ENCODE peak calls at places on chromosomes 13 and 19, in eight cellular contexts. A is body of pancreas, U is endothelial cell of umbilical vein, E is sigmoid colon, S is right lobe of liver, X is heart left ventricle, J is IMR-90, D is upper lobe of left lung. L is an unnamed sample.

GRCh38 chr19:15779756-15780476 is 7.5 kb upstream of the OR10H5 start:
- DNase-seq in A (peak; percentile 70), J (no peak), E (peak; percentile 92), U (no peak), S (peak; percentile 81), X (peak; percentile 80), D (peak; percentile 83), L (peak; percentile 83)

GRCh38 chr19:52963229-52963760 is 614 bp upstream of the ZNF816 start:
- DNase-seq in U (no peak), J (no peak), A (peak; percentile 25), X (peak; percentile 21), D (peak; percentile 47), E (peak; percentile 69), S (no peak), L (no peak)

GRCh38 chr13:40158218-40158617 is 502.8 kb downstream of the COG6 start:
- DNase-seq in E (no peak), U (peak; percentile 63), D (no peak), S (no peak), A (peak; percentile 35), X (no peak), J (no peak), L (no peak)

GRCh38 chr19:54684537-54684936 is 21.8 kb downstream of the LILRB4 start:
- DNase-seq in U (no peak), J (no peak), D (no peak), A (no peak), X (no peak), S (no peak), E (no peak), L (no peak)

GRCh38 chr19:19948800-19949199 is 48.1 kb downstream of the ZNF93 start:
- DNase-seq in A (no peak), J (no peak), X (no peak), U (no peak), S (no peak), E (no peak), D (no peak), L (no peak)

GRCh38 chr19:42074513-42075363 is 1.2 kb upstream of the ZNF574 start:
- DNase-seq in S (no peak), E (no peak), A (peak; percentile 35), D (no peak), J (no peak), X (no peak), U (no peak), L (no peak)

GRCh38 chr13:79869326-79869725 is 388.4 kb downstream of the NDFIP2 start:
- DNase-seq in S (no peak), J (peak; percentile 37), E (no peak), A (no peak), D (no peak), U (peak; percentile 84), X (no peak), L (no peak)

GRCh38 chr13:67278230-67278629 is 48.1 kb upstream of the PCDH9 start:
- DNase-seq in X (no peak), U (no peak), A (no peak), J (peak; percentile 85), E (no peak), D (no peak), S (no peak), L (no peak)

GRCh38 chr19:58181902-58182576 is 822 bp upstream of the ZNF274 start:
- DNase-seq in D (no peak), U (peak; percentile 30), A (peak; percentile 29), S (no peak), J (no peak), X (peak; percentile 52), E (no peak), L (no peak)

GRCh38 chr13:91946498-91947070 is 548.2 kb downstream of the GPC5 start:
- DNase-seq in E (no peak), X (no peak), D (no peak), A (peak; percentile 6), J (peak; percentile 12), S (no peak), U (peak; percentile 1), L (no peak)

GRCh38 chr19:1087813-1088418 is 7.3 kb downstream of the POLR2E start:
- DNase-seq in S (no peak), A (no peak), X (peak; percentile 71), E (no peak), J (no peak), D (peak; percentile 83), U (no peak), L (no peak)

GRCh38 chr13:83895994-83896580 is 13.8 kb upstream of the SLITRK1 start:
- DNase-seq in S (no peak), A (no peak), E (no peak), J (peak; percentile 6), D (no peak), U (no peak), X (no peak), L (no peak)

GRCh38 chr19:45455707-45456499 is 11.9 kb upstream of the FOSB start:
- DNase-seq in D (peak; percentile 94), X (peak; percentile 89), J (peak; percentile 99), E (peak; percentile 97), A (peak; percentile 98), S (peak; percentile 94), U (peak; percentile 98), L (peak; percentile 96)

GRCh38 chr19:35291916-35292315 is at the start of gene MAG:
- DNase-seq in U (no peak), S (no peak), A (no peak), J (no peak), D (peak; percentile 56), E (no peak), X (no peak), L (no peak)

GRCh38 chr19:13956365-13956744 is 4.0 kb downstream of the DCAF15 start:
- DNase-seq in J (no peak), D (peak; percentile 77), X (no peak), A (no peak), U (no peak), E (no peak), S (peak; percentile 50), L (no peak)

GRCh38 chr19:13957107-13957506 is 4.8 kb downstream of the DCAF15 start:
- DNase-seq in U (no peak), E (no peak), X (no peak), S (no peak), D (no peak), J (no peak), A (no peak), L (no peak)

GRCh38 chr19:13959141-13959961 is 7.0 kb downstream of the DCAF15 start:
- DNase-seq in J (no peak), A (no peak), X (no peak), D (peak; percentile 72), S (no peak), E (no peak), U (no peak), L (no peak)

GRCh38 chr19:13959962-13960862 is 7.9 kb downstream of the DCAF15 start:
- DNase-seq in S (no peak), J (no peak), X (no peak), E (no peak), D (peak; percentile 80), U (no peak), A (no peak), L (no peak)

DNA sequence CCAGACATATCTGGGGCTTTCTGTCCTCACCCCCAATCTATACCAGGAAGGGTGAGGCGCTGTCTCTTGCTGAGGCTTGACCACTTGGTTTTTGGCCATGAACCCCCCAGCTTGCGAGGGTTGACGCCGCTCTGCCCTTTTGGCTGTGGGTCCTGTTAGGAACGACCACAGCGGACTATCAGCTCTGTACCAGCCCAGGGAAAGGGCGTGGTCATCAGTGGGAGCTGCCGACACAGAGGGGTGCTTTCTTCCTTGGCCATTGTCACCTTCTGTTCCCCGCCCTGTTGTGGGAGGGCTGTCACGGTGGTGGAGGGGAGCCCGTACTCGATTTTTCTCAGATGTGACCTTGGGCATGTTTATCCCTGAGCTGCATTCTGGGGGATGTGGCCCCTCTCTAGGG is 5.7 kb downstream of the DCAF15 start:
- DNase-seq in E (no peak), X (no peak), J (no peak), A (no peak), D (no peak), U (no peak), S (no peak), L (no peak)
- H3K27ac ChIP-seq in E (no peak overlapping the region), X (no peak overlapping the region), J (no peak overlapping the region), A (no peak overlapping the region), D (no peak overlapping the region), U (no peak overlapping the region), S (no peak overlapping the region), L (no peak overlapping the region)

GRCh38 chr19:50551713-50552187 is 16.5 kb downstream of the LRRC4B start:
- DNase-seq in U (no peak), A (no peak), E (no peak), D (no peak), X (no peak), J (no peak), S (no peak), L (no peak)
- H3K4me3 ChIP-seq in U (no peak overlapping the region), A (no peak overlapping the region), E (no peak overlapping the region), D (peak overlapping the region; percentile 34), X (peak overlapping the region; percentile 31), J (no peak overlapping the region), S (no peak overlapping the region), L (peak overlapping the region; percentile 15)

DNA sequence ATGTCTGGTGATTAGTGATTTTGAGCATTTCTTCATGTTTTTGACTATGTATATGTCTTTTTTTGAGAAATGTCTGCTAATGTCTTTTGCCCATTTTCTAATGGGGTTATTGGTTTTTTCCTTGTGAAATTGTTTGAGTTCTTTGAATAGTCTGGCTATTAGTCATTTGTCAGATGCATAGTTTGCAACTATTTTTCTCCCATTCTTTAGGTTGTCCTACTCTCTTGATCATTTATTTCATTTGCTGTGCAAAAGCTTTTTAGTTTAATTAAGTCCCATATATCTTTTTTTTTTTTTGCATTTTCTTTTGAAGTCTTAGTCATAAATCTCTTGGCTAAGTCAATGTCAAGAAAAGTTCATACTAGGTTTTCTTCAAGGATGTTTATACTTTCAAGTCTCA is 449.8 kb downstream of the DACH1 start:
- DNase-seq in S (no peak), E (no peak), U (peak; percentile 6), A (no peak), J (peak; percentile 0), D (no peak), X (no peak), L (no peak)
- TF ChIP-seq POLR2A in S (no peak), E (no peak), U (no peak), A (no peak), J (no peak), D (no peak), X (no peak), L (no peak)

GRCh38 chr19:6359942-6360341 is 1.4 kb upstream of the CLPP start:
- DNase-seq in E (no peak), X (no peak), A (no peak), J (no peak), S (no peak), D (no peak), U (no peak), L (no peak)

GRCh38 chr19:6363429-6363828 is 2.1 kb downstream of the CLPP start:
- DNase-seq in E (no peak), A (no peak), X (no peak), J (no peak), U (no peak), D (no peak), S (no peak), L (no peak)

GRCh38 chr19:6364353-6364752 is 3.0 kb downstream of the CLPP start:
- DNase-seq in S (no peak), D (peak; percentile 77), A (no peak), E (no peak), U (no peak), J (no peak), X (no peak), L (no peak)

GRCh38 chr19:6362351-6362801 is 1.0 kb downstream of the CLPP start:
- DNase-seq in D (no peak), S (no peak), J (no peak), E (no peak), X (no peak), A (no peak), U (no peak), L (no peak)

DNA sequence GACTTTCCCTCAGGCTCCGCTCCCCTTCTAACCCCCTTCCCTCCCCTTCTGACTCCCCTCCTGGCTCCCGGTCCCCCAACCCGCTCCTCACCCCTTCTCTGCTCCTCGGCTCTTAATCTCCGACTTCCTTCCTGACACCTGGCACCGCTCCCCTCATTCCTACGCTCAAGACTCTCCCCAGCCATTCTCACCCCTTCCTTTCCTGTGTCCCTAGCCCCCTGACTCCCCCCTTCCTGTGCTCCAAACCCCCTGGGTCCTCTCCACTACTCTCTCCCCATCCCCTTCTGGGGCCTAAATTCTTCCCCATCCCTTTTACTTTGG is 653 bp downstream of the CLPP start:
- DNase-seq in X (no peak), D (no peak), U (no peak), A (peak; percentile 28), S (no peak), J (no peak), E (peak; percentile 70), L (peak; percentile 42)
- H3K27ac ChIP-seq in X (peak overlapping the region; percentile 91), D (peak overlapping the region; percentile 81), U (peak overlapping the region; percentile 57), A (peak overlapping the region; percentile 66), S (peak overlapping the region; percentile 79), J (peak overlapping the region; percentile 77), E (peak overlapping the region; percentile 89), L (peak overlapping the region; percentile 84)

L was measured in uterus.